ENCODE peak calls at places on chromosomes 11 and 22, in nine cellular contexts. One of them, this sample, is unnamed.

GRCh38 chr11:128415539-128415938 is 171.8 kb downstream of the ETS1 start:
- DNase-seq in retina: no peak
- DNase-seq in stimulated activated CD8-positive, alpha-beta memory T cell treated with anti-CD3 and anti-CD28 coated beads, Interleukin-2, amount 100 ng/mL, for 1 hour: no peak
- DNase-seq in cardiac muscle cell: no peak
- DNase-seq in right lobe of liver: no peak
- DNase-seq in Daoy: peak
- DNase-seq in stimulated activated CD4-positive, alpha-beta T cell treated with anti-CD3 and anti-CD28 coated beads, Interleukin-1b, Interleukin-23, amount 100 ng/mL, for 1 hour: no peak
- DNase-seq in nephron progenitor cell: no peak
- DNase-seq in uterus: no peak
- DNase-seq in this sample: no peak

GRCh38 chr22:20571531-20572007 is 64.2 kb downstream of the MED15 start:
- DNase-seq in stimulated activated CD4-positive, alpha-beta T cell treated with anti-CD3 and anti-CD28 coated beads, Interleukin-1b, Interleukin-23, amount 100 ng/mL, for 1 hour: peak
- DNase-seq in uterus: no peak
- DNase-seq in Daoy: no peak
- DNase-seq in nephron progenitor cell: peak
- DNase-seq in stimulated activated CD8-positive, alpha-beta memory T cell treated with anti-CD3 and anti-CD28 coated beads, Interleukin-2, amount 100 ng/mL, for 1 hour: peak
- DNase-seq in right lobe of liver: peak
- DNase-seq in retina: no peak
- DNase-seq in cardiac muscle cell: peak
- DNase-seq in this sample: no peak

GRCh38 chr11:44223261-44223660 is 86.7 kb downstream of the ALX4 start:
- DNase-seq in retina: no peak
- DNase-seq in Daoy: no peak
- DNase-seq in stimulated activated CD8-positive, alpha-beta memory T cell treated with anti-CD3 and anti-CD28 coated beads, Interleukin-2, amount 100 ng/mL, for 1 hour: no peak
- DNase-seq in uterus: no peak
- DNase-seq in right lobe of liver: no peak
- DNase-seq in cardiac muscle cell: peak
- DNase-seq in nephron progenitor cell: no peak
- DNase-seq in stimulated activated CD4-positive, alpha-beta T cell treated with anti-CD3 and anti-CD28 coated beads, Interleukin-1b, Interleukin-23, amount 100 ng/mL, for 1 hour: no peak
- DNase-seq in this sample: peak

GRCh38 chr11:78208257-78209165 is 19.8 kb downstream of the USP35 start:
- DNase-seq in right lobe of liver: no peak
- DNase-seq in retina: no peak
- DNase-seq in stimulated activated CD8-positive, alpha-beta memory T cell treated with anti-CD3 and anti-CD28 coated beads, Interleukin-2, amount 100 ng/mL, for 1 hour: no peak
- DNase-seq in uterus: no peak
- DNase-seq in cardiac muscle cell: peak
- DNase-seq in nephron progenitor cell: no peak
- DNase-seq in stimulated activated CD4-positive, alpha-beta T cell treated with anti-CD3 and anti-CD28 coated beads, Interleukin-1b, Interleukin-23, amount 100 ng/mL, for 1 hour: no peak
- DNase-seq in Daoy: no peak
- DNase-seq in this sample: no peak

GRCh38 chr11:43177938-43178337 is 133.9 kb upstream of the API5 start:
- DNase-seq in uterus: no peak
- DNase-seq in stimulated activated CD8-positive, alpha-beta memory T cell treated with anti-CD3 and anti-CD28 coated beads, Interleukin-2, amount 100 ng/mL, for 1 hour: no peak
- DNase-seq in Daoy: no peak
- DNase-seq in right lobe of liver: no peak
- DNase-seq in cardiac muscle cell: no peak
- DNase-seq in retina: no peak
- DNase-seq in nephron progenitor cell: no peak
- DNase-seq in stimulated activated CD4-positive, alpha-beta T cell treated with anti-CD3 and anti-CD28 coated beads, Interleukin-1b, Interleukin-23, amount 100 ng/mL, for 1 hour: no peak
- DNase-seq in this sample: no peak

GRCh38 chr22:46690146-46690545 is 47.9 kb downstream of the CERK start:
- DNase-seq in stimulated activated CD4-positive, alpha-beta T cell treated with anti-CD3 and anti-CD28 coated beads, Interleukin-1b, Interleukin-23, amount 100 ng/mL, for 1 hour: no peak
- DNase-seq in retina: no peak
- DNase-seq in right lobe of liver: no peak
- DNase-seq in nephron progenitor cell: no peak
- DNase-seq in cardiac muscle cell: no peak
- DNase-seq in Daoy: no peak
- DNase-seq in uterus: no peak
- DNase-seq in stimulated activated CD8-positive, alpha-beta memory T cell treated with anti-CD3 and anti-CD28 coated beads, Interleukin-2, amount 100 ng/mL, for 1 hour: no peak
- DNase-seq in this sample: no peak

GRCh38 chr11:313304-313786 is 495 bp upstream of the IFITM1 start:
- DNase-seq in uterus: no peak
- DNase-seq in Daoy: no peak
- DNase-seq in right lobe of liver: peak
- DNase-seq in stimulated activated CD8-positive, alpha-beta memory T cell treated with anti-CD3 and anti-CD28 coated beads, Interleukin-2, amount 100 ng/mL, for 1 hour: no peak
- DNase-seq in cardiac muscle cell: no peak
- DNase-seq in stimulated activated CD4-positive, alpha-beta T cell treated with anti-CD3 and anti-CD28 coated beads, Interleukin-1b, Interleukin-23, amount 100 ng/mL, for 1 hour: no peak
- DNase-seq in nephron progenitor cell: no peak
- DNase-seq in retina: no peak
- DNase-seq in this sample: no peak

GRCh38 chr11:12279672-12280108 is 97.7 kb upstream of the PARVA start:
- DNase-seq in cardiac muscle cell: no peak
- DNase-seq in stimulated activated CD8-positive, alpha-beta memory T cell treated with anti-CD3 and anti-CD28 coated beads, Interleukin-2, amount 100 ng/mL, for 1 hour: no peak
- DNase-seq in retina: no peak
- DNase-seq in uterus: no peak
- DNase-seq in nephron progenitor cell: no peak
- DNase-seq in right lobe of liver: no peak
- DNase-seq in stimulated activated CD4-positive, alpha-beta T cell treated with anti-CD3 and anti-CD28 coated beads, Interleukin-1b, Interleukin-23, amount 100 ng/mL, for 1 hour: no peak
- DNase-seq in Daoy: no peak
- DNase-seq in this sample: no peak

GRCh38 chr11:110892741-110893285 is 180.6 kb upstream of the ARHGAP20 start:
- DNase-seq in right lobe of liver: no peak
- DNase-seq in stimulated activated CD4-positive, alpha-beta T cell treated with anti-CD3 and anti-CD28 coated beads, Interleukin-1b, Interleukin-23, amount 100 ng/mL, for 1 hour: no peak
- DNase-seq in Daoy: no peak
- DNase-seq in uterus: no peak
- DNase-seq in stimulated activated CD8-positive, alpha-beta memory T cell treated with anti-CD3 and anti-CD28 coated beads, Interleukin-2, amount 100 ng/mL, for 1 hour: no peak
- DNase-seq in nephron progenitor cell: no peak
- DNase-seq in cardiac muscle cell: peak
- DNase-seq in retina: no peak
- DNase-seq in this sample: no peak

GRCh38 chr11:73965764-73966121 is 14.9 kb downstream of the DNAJB13 start:
- DNase-seq in right lobe of liver: no peak
- DNase-seq in nephron progenitor cell: no peak
- DNase-seq in uterus: no peak
- DNase-seq in cardiac muscle cell: no peak
- DNase-seq in Daoy: no peak
- DNase-seq in stimulated activated CD4-positive, alpha-beta T cell treated with anti-CD3 and anti-CD28 coated beads, Interleukin-1b, Interleukin-23, amount 100 ng/mL, for 1 hour: no peak
- DNase-seq in stimulated activated CD8-positive, alpha-beta memory T cell treated with anti-CD3 and anti-CD28 coated beads, Interleukin-2, amount 100 ng/mL, for 1 hour: no peak
- DNase-seq in retina: no peak
- DNase-seq in this sample: no peak

GRCh38 chr11:117879516-117880480 is 3.3 kb upstream of the FXYD6 start:
- DNase-seq in Daoy: no peak
- DNase-seq in right lobe of liver: no peak
- DNase-seq in retina: no peak
- DNase-seq in stimulated activated CD8-positive, alpha-beta memory T cell treated with anti-CD3 and anti-CD28 coated beads, Interleukin-2, amount 100 ng/mL, for 1 hour: no peak
- DNase-seq in cardiac muscle cell: no peak
- DNase-seq in uterus: no peak
- DNase-seq in stimulated activated CD4-positive, alpha-beta T cell treated with anti-CD3 and anti-CD28 coated beads, Interleukin-1b, Interleukin-23, amount 100 ng/mL, for 1 hour: no peak
- DNase-seq in nephron progenitor cell: no peak
- DNase-seq in this sample: no peak

GRCh38 chr11:131544591-131544990 is 174.2 kb downstream of the NTM start:
- DNase-seq in Daoy: peak
- DNase-seq in stimulated activated CD4-positive, alpha-beta T cell treated with anti-CD3 and anti-CD28 coated beads, Interleukin-1b, Interleukin-23, amount 100 ng/mL, for 1 hour: no peak
- DNase-seq in right lobe of liver: no peak
- DNase-seq in uterus: no peak
- DNase-seq in nephron progenitor cell: no peak
- DNase-seq in cardiac muscle cell: no peak
- DNase-seq in retina: no peak
- DNase-seq in stimulated activated CD8-positive, alpha-beta memory T cell treated with anti-CD3 and anti-CD28 coated beads, Interleukin-2, amount 100 ng/mL, for 1 hour: no peak
- DNase-seq in this sample: no peak

GRCh38 chr11:4697583-4697982 is at the start of gene OR51E2:
- DNase-seq in stimulated activated CD8-positive, alpha-beta memory T cell treated with anti-CD3 and anti-CD28 coated beads, Interleukin-2, amount 100 ng/mL, for 1 hour: no peak
- DNase-seq in nephron progenitor cell: no peak
- DNase-seq in retina: peak
- DNase-seq in cardiac muscle cell: no peak
- DNase-seq in right lobe of liver: no peak
- DNase-seq in uterus: no peak
- DNase-seq in Daoy: peak
- DNase-seq in stimulated activated CD4-positive, alpha-beta T cell treated with anti-CD3 and anti-CD28 coated beads, Interleukin-1b, Interleukin-23, amount 100 ng/mL, for 1 hour: no peak
- DNase-seq in this sample: peak

GRCh38 chr11:97610000-97610399 is 1220.2 kb downstream of the JRKL start:
- DNase-seq in cardiac muscle cell: peak
- DNase-seq in uterus: no peak
- DNase-seq in nephron progenitor cell: no peak
- DNase-seq in stimulated activated CD8-positive, alpha-beta memory T cell treated with anti-CD3 and anti-CD28 coated beads, Interleukin-2, amount 100 ng/mL, for 1 hour: no peak
- DNase-seq in Daoy: no peak
- DNase-seq in retina: no peak
- DNase-seq in right lobe of liver: no peak
- DNase-seq in stimulated activated CD4-positive, alpha-beta T cell treated with anti-CD3 and anti-CD28 coated beads, Interleukin-1b, Interleukin-23, amount 100 ng/mL, for 1 hour: no peak
- DNase-seq in this sample: no peak

GRCh38 chr22:46087816-46088277 is 62.5 kb upstream of the PPARA start:
- DNase-seq in nephron progenitor cell: peak
- DNase-seq in cardiac muscle cell: peak
- DNase-seq in stimulated activated CD8-positive, alpha-beta memory T cell treated with anti-CD3 and anti-CD28 coated beads, Interleukin-2, amount 100 ng/mL, for 1 hour: no peak
- DNase-seq in retina: peak
- DNase-seq in right lobe of liver: peak
- DNase-seq in uterus: peak
- DNase-seq in stimulated activated CD4-positive, alpha-beta T cell treated with anti-CD3 and anti-CD28 coated beads, Interleukin-1b, Interleukin-23, amount 100 ng/mL, for 1 hour: no peak
- DNase-seq in Daoy: peak
- DNase-seq in this sample: peak

GRCh38 chr11:616320-617220 is 820 bp upstream of the IRF7 start:
- DNase-seq in right lobe of liver: peak
- DNase-seq in Daoy: no peak
- DNase-seq in retina: no peak
- DNase-seq in stimulated activated CD4-positive, alpha-beta T cell treated with anti-CD3 and anti-CD28 coated beads, Interleukin-1b, Interleukin-23, amount 100 ng/mL, for 1 hour: no peak
- DNase-seq in stimulated activated CD8-positive, alpha-beta memory T cell treated with anti-CD3 and anti-CD28 coated beads, Interleukin-2, amount 100 ng/mL, for 1 hour: no peak
- DNase-seq in cardiac muscle cell: no peak
- DNase-seq in nephron progenitor cell: no peak
- DNase-seq in uterus: peak
- DNase-seq in this sample: no peak

GRCh38 chr22:49712195-49712791 is 115.4 kb downstream of the BRD1 start:
- DNase-seq in uterus: no peak
- DNase-seq in stimulated activated CD8-positive, alpha-beta memory T cell treated with anti-CD3 and anti-CD28 coated beads, Interleukin-2, amount 100 ng/mL, for 1 hour: no peak
- DNase-seq in retina: peak
- DNase-seq in Daoy: peak
- DNase-seq in right lobe of liver: no peak
- DNase-seq in cardiac muscle cell: peak
- DNase-seq in nephron progenitor cell: peak
- DNase-seq in stimulated activated CD4-positive, alpha-beta T cell treated with anti-CD3 and anti-CD28 coated beads, Interleukin-1b, Interleukin-23, amount 100 ng/mL, for 1 hour: no peak
- DNase-seq in this sample: peak

GRCh38 chr11:76159303-76159937 is 46.9 kb downstream of the WNT11 start:
- DNase-seq in cardiac muscle cell: no peak
- DNase-seq in retina: no peak
- DNase-seq in nephron progenitor cell: no peak
- DNase-seq in stimulated activated CD4-positive, alpha-beta T cell treated with anti-CD3 and anti-CD28 coated beads, Interleukin-1b, Interleukin-23, amount 100 ng/mL, for 1 hour: no peak
- DNase-seq in uterus: no peak
- DNase-seq in stimulated activated CD8-positive, alpha-beta memory T cell treated with anti-CD3 and anti-CD28 coated beads, Interleukin-2, amount 100 ng/mL, for 1 hour: no peak
- DNase-seq in right lobe of liver: peak
- DNase-seq in Daoy: no peak
- DNase-seq in this sample: no peak

GRCh38 chr22:45454260-45454659 is 40.8 kb downstream of the RIBC2 start:
- DNase-seq in stimulated activated CD8-positive, alpha-beta memory T cell treated with anti-CD3 and anti-CD28 coated beads, Interleukin-2, amount 100 ng/mL, for 1 hour: no peak
- DNase-seq in stimulated activated CD4-positive, alpha-beta T cell treated with anti-CD3 and anti-CD28 coated beads, Interleukin-1b, Interleukin-23, amount 100 ng/mL, for 1 hour: no peak
- DNase-seq in uterus: no peak
- DNase-seq in cardiac muscle cell: peak
- DNase-seq in nephron progenitor cell: no peak
- DNase-seq in Daoy: no peak
- DNase-seq in retina: no peak
- DNase-seq in right lobe of liver: no peak
- DNase-seq in this sample: no peak

GRCh38 chr22:48449466-48450187 is 1378.0 kb downstream of the BRD1 start:
- DNase-seq in Daoy: no peak
- DNase-seq in cardiac muscle cell: no peak
- DNase-seq in stimulated activated CD8-positive, alpha-beta memory T cell treated with anti-CD3 and anti-CD28 coated beads, Interleukin-2, amount 100 ng/mL, for 1 hour: no peak
- DNase-seq in right lobe of liver: peak
- DNase-seq in retina: no peak
- DNase-seq in uterus: no peak
- DNase-seq in nephron progenitor cell: no peak
- DNase-seq in stimulated activated CD4-positive, alpha-beta T cell treated with anti-CD3 and anti-CD28 coated beads, Interleukin-1b, Interleukin-23, amount 100 ng/mL, for 1 hour: no peak
- DNase-seq in this sample: no peak

GRCh38 chr22:25898707-25899365 is 156.8 kb downstream of the MYO18B start:
- DNase-seq in stimulated activated CD8-positive, alpha-beta memory T cell treated with anti-CD3 and anti-CD28 coated beads, Interleukin-2, amount 100 ng/mL, for 1 hour: no peak
- DNase-seq in right lobe of liver: no peak
- DNase-seq in Daoy: peak
- DNase-seq in cardiac muscle cell: no peak
- DNase-seq in nephron progenitor cell: no peak
- DNase-seq in retina: no peak
- DNase-seq in stimulated activated CD4-positive, alpha-beta T cell treated with anti-CD3 and anti-CD28 coated beads, Interleukin-1b, Interleukin-23, amount 100 ng/mL, for 1 hour: no peak
- DNase-seq in uterus: no peak
- DNase-seq in this sample: no peak

GRCh38 chr22:38729946-38730345 is 24.2 kb downstream of the GTPBP1 start:
- DNase-seq in nephron progenitor cell: no peak
- DNase-seq in uterus: no peak
- DNase-seq in stimulated activated CD8-positive, alpha-beta memory T cell treated with anti-CD3 and anti-CD28 coated beads, Interleukin-2, amount 100 ng/mL, for 1 hour: no peak
- DNase-seq in Daoy: no peak
- DNase-seq in cardiac muscle cell: no peak
- DNase-seq in stimulated activated CD4-positive, alpha-beta T cell treated with anti-CD3 and anti-CD28 coated beads, Interleukin-1b, Interleukin-23, amount 100 ng/mL, for 1 hour: no peak
- DNase-seq in right lobe of liver: peak
- DNase-seq in retina: no peak
- DNase-seq in this sample: no peak

GRCh38 chr11:44600739-44601416 is 35.4 kb downstream of the CD82 start:
- DNase-seq in nephron progenitor cell: peak
- DNase-seq in stimulated activated CD4-positive, alpha-beta T cell treated with anti-CD3 and anti-CD28 coated beads, Interleukin-1b, Interleukin-23, amount 100 ng/mL, for 1 hour: no peak
- DNase-seq in uterus: no peak
- DNase-seq in Daoy: peak
- DNase-seq in stimulated activated CD8-positive, alpha-beta memory T cell treated with anti-CD3 and anti-CD28 coated beads, Interleukin-2, amount 100 ng/mL, for 1 hour: no peak
- DNase-seq in right lobe of liver: no peak
- DNase-seq in cardiac muscle cell: peak
- DNase-seq in retina: no peak
- DNase-seq in this sample: no peak

GRCh38 chr11:57164317-57164716 is 17.4 kb upstream of the LRRC55 start:
- DNase-seq in retina: no peak
- DNase-seq in nephron progenitor cell: no peak
- DNase-seq in Daoy: no peak
- DNase-seq in stimulated activated CD8-positive, alpha-beta memory T cell treated with anti-CD3 and anti-CD28 coated beads, Interleukin-2, amount 100 ng/mL, for 1 hour: no peak
- DNase-seq in stimulated activated CD4-positive, alpha-beta T cell treated with anti-CD3 and anti-CD28 coated beads, Interleukin-1b, Interleukin-23, amount 100 ng/mL, for 1 hour: no peak
- DNase-seq in uterus: no peak
- DNase-seq in cardiac muscle cell: no peak
- DNase-seq in right lobe of liver: no peak
- DNase-seq in this sample: no peak

GRCh38 chr11:35618497-35619029 is 303 bp downstream of the FJX1 start:
- DNase-seq in stimulated activated CD4-positive, alpha-beta T cell treated with anti-CD3 and anti-CD28 coated beads, Interleukin-1b, Interleukin-23, amount 100 ng/mL, for 1 hour: no peak
- DNase-seq in stimulated activated CD8-positive, alpha-beta memory T cell treated with anti-CD3 and anti-CD28 coated beads, Interleukin-2, amount 100 ng/mL, for 1 hour: no peak
- DNase-seq in Daoy: peak
- DNase-seq in uterus: peak
- DNase-seq in nephron progenitor cell: no peak
- DNase-seq in right lobe of liver: peak
- DNase-seq in retina: no peak
- DNase-seq in cardiac muscle cell: peak
- DNase-seq in this sample: no peak

GRCh38 chr11:20260307-20260706 is 100.0 kb upstream of the DBX1 start:
- DNase-seq in right lobe of liver: no peak
- DNase-seq in cardiac muscle cell: no peak
- DNase-seq in retina: no peak
- DNase-seq in stimulated activated CD8-positive, alpha-beta memory T cell treated with anti-CD3 and anti-CD28 coated beads, Interleukin-2, amount 100 ng/mL, for 1 hour: no peak
- DNase-seq in uterus: no peak
- DNase-seq in Daoy: no peak
- DNase-seq in stimulated activated CD4-positive, alpha-beta T cell treated with anti-CD3 and anti-CD28 coated beads, Interleukin-1b, Interleukin-23, amount 100 ng/mL, for 1 hour: no peak
- DNase-seq in nephron progenitor cell: no peak
- DNase-seq in this sample: no peak

GRCh38 chr11:113408206-113408605 is 20.6 kb downstream of the ANKK1 start:
- DNase-seq in right lobe of liver: no peak
- DNase-seq in nephron progenitor cell: no peak
- DNase-seq in Daoy: no peak
- DNase-seq in cardiac muscle cell: no peak
- DNase-seq in stimulated activated CD4-positive, alpha-beta T cell treated with anti-CD3 and anti-CD28 coated beads, Interleukin-1b, Interleukin-23, amount 100 ng/mL, for 1 hour: no peak
- DNase-seq in uterus: no peak
- DNase-seq in retina: no peak
- DNase-seq in stimulated activated CD8-positive, alpha-beta memory T cell treated with anti-CD3 and anti-CD28 coated beads, Interleukin-2, amount 100 ng/mL, for 1 hour: no peak
- DNase-seq in this sample: no peak

GRCh38 chr11:88402192-88402715 is 64.7 kb upstream of the CTSC start:
- DNase-seq in uterus: no peak
- DNase-seq in Daoy: peak
- DNase-seq in nephron progenitor cell: no peak
- DNase-seq in cardiac muscle cell: peak
- DNase-seq in retina: no peak
- DNase-seq in stimulated activated CD4-positive, alpha-beta T cell treated with anti-CD3 and anti-CD28 coated beads, Interleukin-1b, Interleukin-23, amount 100 ng/mL, for 1 hour: no peak
- DNase-seq in stimulated activated CD8-positive, alpha-beta memory T cell treated with anti-CD3 and anti-CD28 coated beads, Interleukin-2, amount 100 ng/mL, for 1 hour: no peak
- DNase-seq in right lobe of liver: no peak
- DNase-seq in this sample: peak

GRCh38 chr11:119459293-119459976 is 36.5 kb upstream of the THY1 start:
- DNase-seq in stimulated activated CD8-positive, alpha-beta memory T cell treated with anti-CD3 and anti-CD28 coated beads, Interleukin-2, amount 100 ng/mL, for 1 hour: no peak
- DNase-seq in retina: no peak
- DNase-seq in uterus: no peak
- DNase-seq in Daoy: no peak
- DNase-seq in nephron progenitor cell: no peak
- DNase-seq in stimulated activated CD4-positive, alpha-beta T cell treated with anti-CD3 and anti-CD28 coated beads, Interleukin-1b, Interleukin-23, amount 100 ng/mL, for 1 hour: no peak
- DNase-seq in right lobe of liver: peak
- DNase-seq in cardiac muscle cell: no peak
- DNase-seq in this sample: no peak

GRCh38 chr11:45847908-45848316 is 637 bp downstream of the CRY2 start:
- DNase-seq in right lobe of liver: no peak
- DNase-seq in retina: no peak
- DNase-seq in nephron progenitor cell: peak
- DNase-seq in uterus: no peak
- DNase-seq in cardiac muscle cell: peak
- DNase-seq in stimulated activated CD8-positive, alpha-beta memory T cell treated with anti-CD3 and anti-CD28 coated beads, Interleukin-2, amount 100 ng/mL, for 1 hour: peak
- DNase-seq in stimulated activated CD4-positive, alpha-beta T cell treated with anti-CD3 and anti-CD28 coated beads, Interleukin-1b, Interleukin-23, amount 100 ng/mL, for 1 hour: no peak
- DNase-seq in Daoy: peak
- DNase-seq in this sample: peak

GRCh38 chr11:74442601-74443000 is 24.7 kb downstream of the KCNE3 start:
- DNase-seq in cardiac muscle cell: no peak
- DNase-seq in Daoy: peak
- DNase-seq in stimulated activated CD8-positive, alpha-beta memory T cell treated with anti-CD3 and anti-CD28 coated beads, Interleukin-2, amount 100 ng/mL, for 1 hour: no peak
- DNase-seq in right lobe of liver: no peak
- DNase-seq in retina: no peak
- DNase-seq in nephron progenitor cell: no peak
- DNase-seq in stimulated activated CD4-positive, alpha-beta T cell treated with anti-CD3 and anti-CD28 coated beads, Interleukin-1b, Interleukin-23, amount 100 ng/mL, for 1 hour: no peak
- DNase-seq in uterus: no peak
- DNase-seq in this sample: no peak